ENCODE peak calls at places on chromosomes 4 and X, in eight cellular contexts. U is lower leg skin, R is MM.1S, H is foreskin fibroblast, C is adrenal gland, D is HFF-Myc, P is left lung, E is heart right ventricle. G is an unnamed sample.

GRCh38 chr4:152981278-152981677 is 45.2 kb downstream of the FHDC1 start:
- DNase-seq in P (no peak), C (no peak), E (no peak), D (no peak), U (peak; percentile 53), R (no peak), H (no peak), G (no peak)

GRCh38 chr4:177250056-177250696 is 59.5 kb upstream of the NEIL3 start:
- DNase-seq in H (peak; percentile 74), E (peak; percentile 41), D (peak; percentile 15), C (peak; percentile 74), U (peak; percentile 92), R (no peak), P (peak; percentile 66), G (peak; percentile 67)

GRCh38 chrX:112630187-112630586 is 49.6 kb downstream of the LHFPL1 start:
- DNase-seq in H (no peak), P (no peak), U (no peak), C (no peak), E (no peak), D (no peak), R (no peak), G (no peak)

GRCh38 chr4:32172761-32173160 is 1452.6 kb downstream of the PCDH7 start:
- DNase-seq in U (no peak), C (no peak), R (no peak), H (peak; percentile 43), P (no peak), E (no peak), D (no peak), G (peak; percentile 14)

GRCh38 chrX:33149085-33149484 is 62.3 kb downstream of the DMD start:
- DNase-seq in D (no peak), C (no peak), U (no peak), R (no peak), P (no peak), E (no peak), H (no peak), G (no peak)

GRCh38 chr4:38489924-38490639 is 173.9 kb upstream of the KLF3 start:
- DNase-seq in P (no peak), R (no peak), U (no peak), E (no peak), D (no peak), C (no peak), H (peak; percentile 4), G (peak; percentile 35)

GRCh38 chr4:59222231-59222630 is 1977.9 kb upstream of the ADGRL3 start:
- DNase-seq in P (no peak), D (no peak), E (no peak), H (no peak), R (no peak), C (no peak), U (no peak), G (no peak)

GRCh38 chrX:3501833-3502535 is 155.5 kb upstream of the MXRA5 start:
- DNase-seq in R (no peak), D (no peak), H (no peak), P (no peak), E (peak; percentile 21), C (no peak), U (no peak), G (no peak)

GRCh38 chr4:21512351-21512750 is 436.2 kb downstream of the KCNIP4 start:
- DNase-seq in R (peak; percentile 56), P (no peak), D (no peak), E (no peak), C (peak; percentile 21), H (peak; percentile 54), U (no peak), G (peak; percentile 45)

GRCh38 chr4:39883645-39884044 is 94.1 kb downstream of the PDS5A start:
- DNase-seq in U (no peak), R (no peak), C (no peak), D (no peak), P (no peak), H (no peak), E (no peak), G (peak; percentile 45)

GRCh38 chr4:78337621-78338020 is 213.9 kb upstream of the ANXA3 start:
- DNase-seq in D (no peak), P (no peak), R (no peak), C (no peak), E (no peak), U (no peak), H (no peak), G (no peak)

GRCh38 chr4:147550626-147551250 is 66.5 kb upstream of the TMEM184C start:
- DNase-seq in C (no peak), P (no peak), H (peak; percentile 82), E (no peak), R (no peak), D (no peak), U (no peak), G (peak; percentile 76)

GRCh38 chr4:186144180-186144579 is 39.7 kb downstream of the FAM149A start:
- DNase-seq in E (no peak), P (no peak), C (peak; percentile 46), U (no peak), H (peak; percentile 51), D (no peak), R (peak; percentile 61), G (peak; percentile 52)

GRCh38 chrX:149871940-149872339 is 9.0 kb upstream of the MAGEA8 start:
- DNase-seq in R (no peak), P (no peak), U (no peak), E (peak; percentile 3), D (no peak), C (no peak), H (peak; percentile 1), G (peak; percentile 23)

GRCh38 chr4:183130328-183131155 is 31.5 kb downstream of the WWC2 start:
- DNase-seq in E (peak; percentile 50), P (peak; percentile 57), D (no peak), U (no peak), R (no peak), H (peak; percentile 25), C (peak; percentile 65), G (peak; percentile 40)

GRCh38 chr4:78666830-78667258 is 109.3 kb upstream of the BMP2K start:
- DNase-seq in P (no peak), E (no peak), R (no peak), U (no peak), D (no peak), C (no peak), H (no peak), G (no peak)

GRCh38 chrX:39724544-39724943 is 373.2 kb downstream of the BCOR start:
- DNase-seq in D (no peak), U (peak; percentile 32), R (no peak), E (no peak), H (no peak), P (no peak), C (no peak), G (no peak)

GRCh38 chr4:163484906-163485305 is 9.6 kb upstream of the TMA16 start:
- DNase-seq in E (peak; percentile 29), P (no peak), U (no peak), D (no peak), H (peak; percentile 61), C (peak; percentile 54), R (peak; percentile 57), G (peak; percentile 46)

GRCh38 chr4:76723373-76723772 is 174.6 kb downstream of the SOWAHB start:
- DNase-seq in D (no peak), C (no peak), U (no peak), P (no peak), H (peak; percentile 80), R (peak; percentile 40), E (no peak), G (no peak)

GRCh38 chr4:108350332-108350731 is 181.6 kb upstream of the LEF1 start:
- DNase-seq in P (no peak), U (no peak), C (no peak), D (no peak), H (no peak), R (no peak), E (no peak), G (no peak)

GRCh38 chrX:118325453-118325852 is 20.5 kb upstream of the WDR44 start:
- DNase-seq in R (peak; percentile 11), H (peak; percentile 7), E (no peak), D (no peak), C (no peak), U (no peak), P (no peak), G (no peak)
- TF ChIP-seq CTCF in R (peak; percentile 38), H (peak; percentile 28), E (peak; percentile 29), D (peak; percentile 4), C (no peak), U (no peak), P (no peak), G (peak; percentile 33)

DNA sequence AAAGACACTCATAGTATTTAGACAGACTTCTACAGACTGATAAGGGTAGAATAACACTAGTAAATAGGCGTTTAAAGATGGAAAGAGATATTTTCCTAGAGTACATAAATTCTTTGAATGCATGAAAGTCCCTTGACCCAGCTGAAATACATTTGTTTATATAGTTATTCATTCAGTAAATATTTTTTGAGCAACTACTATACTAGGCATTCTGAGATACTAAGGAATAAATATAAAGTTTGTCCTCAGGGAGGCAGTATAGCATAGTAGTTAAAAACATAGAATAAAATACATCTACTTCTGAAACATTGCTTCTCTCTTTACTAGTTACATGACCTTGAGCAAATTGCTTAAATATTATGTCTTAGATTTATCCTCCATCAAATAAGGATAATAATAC is 27.4 kb downstream of the HMGN5 start:
- DNase-seq in H (peak; percentile 25), D (no peak), E (no peak), R (peak; percentile 17), C (no peak), U (no peak), P (no peak), G (no peak)
- TF ChIP-seq CTCF in H (no peak), D (no peak), E (peak; percentile 21), R (peak; percentile 25), C (peak; percentile 12), U (no peak), P (no peak), G (no peak)

GRCh38 chrX:119272882-119273806 is 37.1 kb downstream of the PGRMC1 start:
- DNase-seq in D (no peak), P (peak; percentile 51), U (no peak), E (peak; percentile 22), H (peak; percentile 60), C (peak; percentile 30), R (no peak), G (peak; percentile 37)
- TF ChIP-seq CTCF in D (peak; percentile 16), P (no peak), U (no peak), E (no peak), H (peak; percentile 12), C (no peak), R (no peak), G (peak; percentile 56)

GRCh38 chr4:25379591-25379990 is 2.5 kb downstream of the ANAPC4 start:
- DNase-seq in H (no peak), D (no peak), P (no peak), C (no peak), R (no peak), U (no peak), E (no peak), G (no peak)

GRCh38 chr4:25377572-25377882 is 464 bp downstream of the ANAPC4 start:
- DNase-seq in D (no peak), E (no peak), H (no peak), U (no peak), R (peak; percentile 26), C (no peak), P (no peak), G (no peak)

GRCh38 chr4:25378130-25378743 is 1.2 kb downstream of the ANAPC4 start:
- DNase-seq in H (no peak), P (no peak), E (no peak), U (no peak), C (no peak), D (no peak), R (peak; percentile 13), G (no peak)

GRCh38 chr4:25376754-25377571 is at the start of gene ANAPC4:
- DNase-seq in D (peak; percentile 51), H (peak; percentile 99), R (peak; percentile 96), P (peak; percentile 98), U (peak; percentile 98), C (peak; percentile 97), E (peak; percentile 94), G (peak; percentile 85)
- TF ChIP-seq CTCF in D (no peak), H (peak; percentile 2), R (no peak), P (no peak), U (no peak), C (no peak), E (peak; percentile 27), G (no peak)

GRCh38 chr4:3701271-3702083 is 64.7 kb upstream of the ADRA2C start:
- DNase-seq in H (no peak), D (no peak), R (no peak), E (no peak), C (no peak), P (peak; percentile 22), U (no peak), G (no peak)
- TF ChIP-seq CTCF in H (no peak), D (no peak), R (no peak), E (no peak), C (no peak), P (no peak), U (no peak), G (no peak)

G was measured in brain microvascular endothelial cell.